ENCODE peak calls at places on chromosomes 5 and 9, in ten cellular contexts. P is A549, O is tibial nerve, C is stomach, B is transverse colon, R is heart left ventricle, L is right lobe of liver, H is thyroid gland, X is breast epithelium, D is esophagus squamous epithelium. F is an unnamed sample.

GRCh38 chr5:38465702-38466443 is 90.6 kb downstream of the LIFR start:
- DNase-seq in P (no peak), O (no peak), C (no peak), B (no peak), R (no peak), L (no peak), H (no peak), X (no peak), D (no peak), F (no peak)

GRCh38 chr5:80184235-80185023 is 71.4 kb downstream of the SERINC5 start:
- DNase-seq in P (peak; percentile 76), O (no peak), C (peak; percentile 72), B (peak; percentile 64), R (no peak), L (peak; percentile 40), H (peak; percentile 47), X (no peak), D (no peak), F (no peak)

GRCh38 chr5:38660194-38660668 is 103.8 kb upstream of the LIFR start:
- DNase-seq in P (peak; percentile 88), O (no peak), C (no peak), B (no peak), R (peak; percentile 47), L (no peak), H (no peak), X (peak; percentile 59), D (no peak), F (no peak)

GRCh38 chr9:106616946-106617345 is 246.0 kb upstream of the ZNF462 start:
- DNase-seq in P (no peak), O (no peak), C (no peak), B (no peak), R (no peak), L (no peak), H (no peak), X (no peak), D (no peak), F (no peak)

GRCh38 chr5:32753765-32754164 is 42.6 kb downstream of the NPR3 start:
- DNase-seq in P (peak; percentile 40), O (no peak), C (no peak), B (no peak), R (no peak), L (no peak), H (no peak), X (no peak), D (no peak), F (no peak)

GRCh38 chr9:135075234-135076142 is 12.0 kb upstream of the OLFM1 start:
- DNase-seq in P (no peak), O (peak; percentile 40), C (peak; percentile 29), B (peak; percentile 39), R (peak; percentile 62), L (peak; percentile 50), H (peak; percentile 40), X (peak; percentile 54), D (no peak), F (peak; percentile 81)

GRCh38 chr5:76175821-76176403 is 92.7 kb downstream of the SV2C start:
- DNase-seq in P (no peak), O (no peak), C (no peak), B (no peak), R (no peak), L (no peak), H (no peak), X (no peak), D (no peak), F (no peak)

GRCh38 chr5:73201547-73202513 is 28.8 kb downstream of the TMEM174 start:
- DNase-seq in P (peak; percentile 88), O (peak; percentile 46), C (peak; percentile 80), B (peak; percentile 92), R (peak; percentile 69), L (peak; percentile 84), H (peak; percentile 94), X (peak; percentile 74), D (no peak), F (peak; percentile 84)

GRCh38 chr5:73451218-73452130 is 2.9 kb upstream of the FOXD1 start:
- DNase-seq in P (peak; percentile 68), O (peak; percentile 65), C (peak; percentile 69), B (peak; percentile 71), R (peak; percentile 60), L (peak; percentile 71), H (peak; percentile 58), X (peak; percentile 68), D (no peak), F (peak; percentile 66)

GRCh38 chr9:21728781-21729180 is 73.7 kb upstream of the MTAP start:
- DNase-seq in P (peak; percentile 18), O (no peak), C (no peak), B (no peak), R (no peak), L (no peak), H (no peak), X (no peak), D (no peak), F (no peak)

GRCh38 chr5:59838989-59839388 is 54.5 kb downstream of the PDE4D start:
- DNase-seq in P (no peak), O (no peak), C (no peak), B (no peak), R (no peak), L (no peak), H (no peak), X (no peak), D (no peak), F (no peak)

GRCh38 chr9:129575818-129576217 is 45.1 kb downstream of the C9orf50 start:
- DNase-seq in P (peak; percentile 31), O (no peak), C (no peak), B (no peak), R (no peak), L (no peak), H (no peak), X (no peak), D (no peak), F (no peak)

GRCh38 chr5:173581408-173582197 is 34.8 kb downstream of the BOD1 start:
- DNase-seq in P (peak; percentile 26), O (no peak), C (peak; percentile 30), B (peak; percentile 19), R (peak; percentile 36), L (no peak), H (no peak), X (no peak), D (no peak), F (no peak)

GRCh38 chr9:8738953-8739352 is 939.4 kb upstream of the DMAC1 start:
- DNase-seq in P (no peak), O (no peak), C (no peak), B (no peak), R (no peak), L (no peak), H (no peak), X (no peak), D (no peak), F (no peak)

GRCh38 chr5:78586251-78586650 is 62.3 kb downstream of the LHFPL2 start:
- DNase-seq in P (peak; percentile 33), O (no peak), C (no peak), B (no peak), R (peak; percentile 54), L (no peak), H (no peak), X (no peak), D (no peak), F (peak; percentile 71)

GRCh38 chr5:84791730-84792129 is 407.1 kb upstream of the EDIL3 start:
- DNase-seq in P (no peak), O (no peak), C (no peak), B (no peak), R (no peak), L (no peak), H (no peak), X (no peak), D (no peak), F (no peak)

GRCh38 chr9:89604463-89605180 is at the start of gene GADD45G:
- DNase-seq in P (peak; percentile 56), O (peak; percentile 76), C (peak; percentile 94), B (peak; percentile 92), R (peak; percentile 94), L (peak; percentile 91), H (peak; percentile 95), X (peak; percentile 88), D (peak; percentile 24), F (peak; percentile 98)
- TF ChIP-seq POLR2A in P (peak; percentile 70), O (peak; percentile 92), C (peak; percentile 95), B (peak; percentile 99), R (peak; percentile 99), L (peak; percentile 100), H (peak; percentile 99), X (peak; percentile 78), D (peak; percentile 99), F (peak; percentile 100)

GRCh38 chr5:127851964-127852363 is 148.8 kb downstream of the CCDC192 start:
- DNase-seq in P (no peak), O (no peak), C (no peak), B (no peak), R (no peak), L (no peak), H (no peak), X (no peak), D (no peak), F (no peak)

GRCh38 chr5:127854520-127854919 is 151.3 kb downstream of the CCDC192 start:
- DNase-seq in P (no peak), O (no peak), C (no peak), B (no peak), R (no peak), L (no peak), H (no peak), X (no peak), D (no peak), F (no peak)

GRCh38 chr5:127858116-127858784 is 155.1 kb downstream of the CCDC192 start:
- DNase-seq in P (no peak), O (no peak), C (no peak), B (no peak), R (peak; percentile 51), L (no peak), H (no peak), X (no peak), D (no peak), F (no peak)

GRCh38 chr5:127856310-127856709 is 153.1 kb downstream of the CCDC192 start:
- DNase-seq in P (no peak), O (no peak), C (no peak), B (no peak), R (no peak), L (no peak), H (no peak), X (no peak), D (no peak), F (no peak)
- H3K4me1 ChIP-seq in P (no peaks in the 10 kb centered on the region), O (no peaks in the 10 kb centered on the region), C (peaks cover 4% of the 10 kb centered on the region), B (peaks cover 21% of the 10 kb centered on the region), R (peaks cover 13% of the 10 kb centered on the region), L (no peaks in the 10 kb centered on the region), H (no peaks in the 10 kb centered on the region), X (no peaks in the 10 kb centered on the region), D (no peaks in the 10 kb centered on the region), F (peaks cover 16% of the 10 kb centered on the region)

GRCh38 chr5:10251409-10251808 is 1.3 kb downstream of the CCT5 start:
- DNase-seq in P (no peak), O (no peak), C (no peak), B (no peak), R (no peak), L (no peak), H (no peak), X (no peak), D (no peak), F (no peak)
- TF ChIP-seq POLR2A in P (no peak), O (no peak), C (no peak), B (no peak), R (no peak), L (no peak), H (no peak), X (no peak), D (no peak), F (no peak)

DNA sequence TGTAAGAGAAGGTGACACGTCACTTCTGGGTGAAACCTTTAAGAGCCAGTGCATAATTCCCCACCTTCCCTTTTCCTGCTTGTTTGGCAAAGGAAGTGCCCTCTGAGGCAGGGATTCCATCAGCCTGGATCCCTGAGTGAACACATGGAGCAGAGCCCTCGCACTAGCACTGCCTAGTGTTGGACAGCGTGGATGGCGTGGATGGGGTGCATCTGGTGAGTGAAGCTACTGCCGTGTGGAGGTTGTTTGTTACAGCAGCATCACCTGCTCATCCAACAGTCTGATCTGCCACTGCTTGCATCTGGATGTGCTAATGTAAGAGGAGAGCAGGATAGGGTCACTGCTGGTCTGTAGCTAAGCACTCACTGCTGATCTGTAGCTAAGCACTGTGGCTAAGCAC is 35.2 kb downstream of the SLC35D2 start:
- DNase-seq in P (no peak), O (no peak), C (no peak), B (no peak), R (no peak), L (no peak), H (no peak), X (no peak), D (no peak), F (no peak)
- H3K4me1 ChIP-seq in P (peaks cover 21% of the 10 kb centered on the region), O (peaks cover 7% of the 10 kb centered on the region), C (peaks cover 9% of the 10 kb centered on the region), B (peaks cover 14% of the 10 kb centered on the region), R (peaks cover 11% of the 10 kb centered on the region), L (peaks cover 7% of the 10 kb centered on the region), H (peaks cover 11% of the 10 kb centered on the region), X (no peaks in the 10 kb centered on the region), D (peaks cover 8% of the 10 kb centered on the region), F (peaks cover 16% of the 10 kb centered on the region)